ENCODE peak calls at places on chromosomes 11 and 22, in seven cellular contexts. O, M, I, U, N, C and J are unnamed samples.

GRCh38 chr11:61018059-61018458 is 46.6 kb downstream of the CD6 start:
- DNase-seq in O (no peak), M (no peak), I (no peak), U (no peak), N (no peak), C (no peak), J (no peak)

GRCh38 chr11:92554662-92555061 is 330.0 kb downstream of the FAT3 start:
- DNase-seq in O (no peak), M (no peak), I (no peak), U (no peak), N (no peak), C (no peak), J (no peak)

GRCh38 chr22:27632451-27633295 is 168.9 kb downstream of the MN1 start:
- DNase-seq in O (no peak), M (no peak), I (no peak), U (no peak), N (no peak), C (peak; percentile 65), J (no peak)

GRCh38 chr11:105000167-105000566 is 22.8 kb downstream of the CASP5 start:
- DNase-seq in O (no peak), M (no peak), I (peak; percentile 8), U (no peak), N (no peak), C (no peak), J (peak; percentile 14)

GRCh38 chr11:119993732-119994131 is 144.2 kb downstream of the TRIM29 start:
- DNase-seq in O (no peak), M (no peak), I (no peak), U (no peak), N (peak; percentile 68), C (no peak), J (peak; percentile 41)

GRCh38 chr11:102552447-102553200 is 22.1 kb upstream of the MMP7 start:
- DNase-seq in O (no peak), M (no peak), I (no peak), U (no peak), N (no peak), C (no peak), J (no peak)

GRCh38 chr11:63769044-63769718 is 606 bp upstream of the ZFTA start:
- DNase-seq in O (no peak), M (no peak), I (peak; percentile 42), U (no peak), N (no peak), C (no peak), J (peak; percentile 47)

GRCh38 chr11:66082936-66083698 is 13.0 kb downstream of the PACS1 start:
- DNase-seq in O (no peak), M (no peak), I (no peak), U (no peak), N (peak; percentile 74), C (no peak), J (no peak)

GRCh38 chr11:12100886-12101285 is 9.5 kb upstream of the MICAL2 start:
- DNase-seq in O (no peak), M (no peak), I (no peak), U (peak; percentile 85), N (no peak), C (no peak), J (no peak)

GRCh38 chr22:47322854-47323253 is 560.4 kb downstream of the TBC1D22A start:
- DNase-seq in O (no peak), M (no peak), I (no peak), U (no peak), N (peak; percentile 81), C (no peak), J (no peak)

GRCh38 chr11:2779499-2779980 is 79.7 kb upstream of the KCNQ1OT1 start:
- DNase-seq in O (no peak), M (no peak), I (peak; percentile 1), U (no peak), N (no peak), C (peak; percentile 72), J (no peak)

GRCh38 chr11:61120865-61121831 is 18.9 kb downstream of the CD5 start:
- DNase-seq in O (no peak), M (no peak), I (no peak), U (no peak), N (no peak), C (peak; percentile 73), J (no peak)

GRCh38 chr11:40797981-40798380 is 661.5 kb downstream of the LRRC4C start:
- DNase-seq in O (no peak), M (no peak), I (no peak), U (no peak), N (no peak), C (no peak), J (no peak)

GRCh38 chr22:22060200-22061084 is 77.9 kb upstream of the TOP3B start:
- DNase-seq in O (no peak), M (peak; percentile 16), I (peak; percentile 82), U (peak; percentile 59), N (peak; percentile 2), C (no peak), J (peak; percentile 90)

GRCh38 chr11:43626798-43627197 is 53.7 kb upstream of the HSD17B12 start:
- DNase-seq in O (no peak), M (no peak), I (no peak), U (no peak), N (no peak), C (no peak), J (no peak)

GRCh38 chr11:855796-856195 is 13.1 kb downstream of the TSPAN4 start:
- DNase-seq in O (no peak), M (no peak), I (no peak), U (no peak), N (no peak), C (no peak), J (no peak)

GRCh38 chr22:36293606-36294292 is 40.8 kb downstream of the APOL1 start:
- DNase-seq in O (no peak), M (no peak), I (no peak), U (no peak), N (no peak), C (peak; percentile 87), J (no peak)

GRCh38 chr22:44758354-44758969 is 6.1 kb downstream of the ARHGAP8 start:
- DNase-seq in O (no peak), M (no peak), I (no peak), U (no peak), N (no peak), C (peak; percentile 41), J (no peak)

GRCh38 chr22:18104566-18104965 is 6.0 kb upstream of the TUBA8 start:
- DNase-seq in O (no peak), M (no peak), I (no peak), U (no peak), N (peak; percentile 22), C (no peak), J (no peak)

GRCh38 chr11:119029340-119030028 is 1.2 kb downstream of the SLC37A4 start:
- DNase-seq in O (no peak), M (no peak), I (no peak), U (peak; percentile 11), N (no peak), C (peak; percentile 55), J (no peak)

GRCh38 chr11:9263840-9264380 is 1.2 kb downstream of the DENND5A start:
- DNase-seq in O (no peak), M (no peak), I (no peak), U (no peak), N (no peak), C (no peak), J (no peak)

GRCh38 chr11:122804161-122804560 is 34.1 kb upstream of the CRTAM start:
- DNase-seq in O (no peak), M (no peak), I (peak; percentile 28), U (no peak), N (no peak), C (no peak), J (no peak)

GRCh38 chr11:22581354-22581753 is 44.3 kb downstream of the FANCF start:
- DNase-seq in O (no peak), M (no peak), I (no peak), U (no peak), N (no peak), C (no peak), J (no peak)

GRCh38 chr11:13970986-13971385 is 8.5 kb downstream of the SPON1 start:
- DNase-seq in O (no peak), M (no peak), I (peak; percentile 16), U (no peak), N (peak; percentile 11), C (no peak), J (peak; percentile 47)

GRCh38 chr22:49933236-49933921 is 14.9 kb downstream of the CRELD2 start:
- DNase-seq in O (no peak), M (no peak), I (no peak), U (peak; percentile 46), N (no peak), C (no peak), J (no peak)

GRCh38 chr11:63837719-63838118 is 1.2 kb upstream of the MARK2 start:
- DNase-seq in O (no peak), M (no peak), I (no peak), U (no peak), N (peak; percentile 28), C (peak; percentile 30), J (no peak)